ENCODE peak calls at places on chromosomes 2 and 18, in seven cellular contexts. One of them, this sample, is unnamed.

GRCh38 chr18:79590191-79591039 is 89.2 kb upstream of the CTDP1 start:
- DNase-seq in EL: no peak
- DNase-seq in PC-9: no peak
- DNase-seq in HuH-7: no peak
- DNase-seq in NCI-H2029: no peak
- DNase-seq in stimulated activated CD8-positive, alpha-beta memory T cell treated with anti-CD3 and anti-CD28 coated beads, Interleukin-12 subunit alpha, Interleukin-12 subunit beta, amount 100 ng/mL, for 1 hour: no peak
- DNase-seq in T1000: no peak
- DNase-seq in this sample: no peak

GRCh38 chr18:22385718-22386117 is 32.0 kb downstream of the CTAGE1 start:
- DNase-seq in EL: peak; percentile 87
- DNase-seq in PC-9: no peak
- DNase-seq in HuH-7: no peak
- DNase-seq in NCI-H2029: no peak
- DNase-seq in stimulated activated CD8-positive, alpha-beta memory T cell treated with anti-CD3 and anti-CD28 coated beads, Interleukin-12 subunit alpha, Interleukin-12 subunit beta, amount 100 ng/mL, for 1 hour: peak; percentile 9
- DNase-seq in T1000: no peak
- DNase-seq in this sample: no peak

GRCh38 chr2:64524604-64525322 is 635 bp downstream of the AFTPH start:
- DNase-seq in EL: no peak
- DNase-seq in PC-9: no peak
- DNase-seq in HuH-7: peak; percentile 41
- DNase-seq in NCI-H2029: no peak
- DNase-seq in stimulated activated CD8-positive, alpha-beta memory T cell treated with anti-CD3 and anti-CD28 coated beads, Interleukin-12 subunit alpha, Interleukin-12 subunit beta, amount 100 ng/mL, for 1 hour: peak; percentile 7
- DNase-seq in T1000: no peak
- DNase-seq in this sample: peak; percentile 44

GRCh38 chr2:232261776-232262175 is 116.8 kb upstream of the ALPP start:
- DNase-seq in EL: peak; percentile 34
- DNase-seq in PC-9: no peak
- DNase-seq in HuH-7: no peak
- DNase-seq in NCI-H2029: no peak
- DNase-seq in stimulated activated CD8-positive, alpha-beta memory T cell treated with anti-CD3 and anti-CD28 coated beads, Interleukin-12 subunit alpha, Interleukin-12 subunit beta, amount 100 ng/mL, for 1 hour: no peak
- DNase-seq in T1000: no peak
- DNase-seq in this sample: no peak

GRCh38 chr2:128442053-128442751 is 123.5 kb upstream of the HS6ST1 start:
- DNase-seq in EL: no peak
- DNase-seq in PC-9: no peak
- DNase-seq in HuH-7: no peak
- DNase-seq in NCI-H2029: no peak
- DNase-seq in stimulated activated CD8-positive, alpha-beta memory T cell treated with anti-CD3 and anti-CD28 coated beads, Interleukin-12 subunit alpha, Interleukin-12 subunit beta, amount 100 ng/mL, for 1 hour: no peak
- DNase-seq in T1000: no peak
- DNase-seq in this sample: peak; percentile 5

GRCh38 chr2:11629215-11629614 is 40.8 kb downstream of the NTSR2 start:
- DNase-seq in EL: no peak
- DNase-seq in PC-9: no peak
- DNase-seq in HuH-7: no peak
- DNase-seq in NCI-H2029: no peak
- DNase-seq in stimulated activated CD8-positive, alpha-beta memory T cell treated with anti-CD3 and anti-CD28 coated beads, Interleukin-12 subunit alpha, Interleukin-12 subunit beta, amount 100 ng/mL, for 1 hour: no peak
- DNase-seq in T1000: no peak
- DNase-seq in this sample: no peak

GRCh38 chr2:58042486-58042970 is 4.1 kb upstream of the VRK2 start:
- DNase-seq in EL: peak; percentile 79
- DNase-seq in PC-9: peak; percentile 57
- DNase-seq in HuH-7: no peak
- DNase-seq in NCI-H2029: peak; percentile 46
- DNase-seq in stimulated activated CD8-positive, alpha-beta memory T cell treated with anti-CD3 and anti-CD28 coated beads, Interleukin-12 subunit alpha, Interleukin-12 subunit beta, amount 100 ng/mL, for 1 hour: no peak
- DNase-seq in T1000: peak; percentile 53
- DNase-seq in this sample: peak; percentile 87

GRCh38 chr2:128105072-128105471 is 14.1 kb downstream of the UGGT1 start:
- DNase-seq in EL: no peak
- DNase-seq in PC-9: no peak
- DNase-seq in HuH-7: no peak
- DNase-seq in NCI-H2029: no peak
- DNase-seq in stimulated activated CD8-positive, alpha-beta memory T cell treated with anti-CD3 and anti-CD28 coated beads, Interleukin-12 subunit alpha, Interleukin-12 subunit beta, amount 100 ng/mL, for 1 hour: no peak
- DNase-seq in T1000: no peak
- DNase-seq in this sample: no peak

GRCh38 chr2:74507145-74507925 is at the start of gene PCGF1:
- DNase-seq in EL: peak; percentile 97
- DNase-seq in PC-9: peak; percentile 97
- DNase-seq in HuH-7: peak; percentile 93
- DNase-seq in NCI-H2029: peak; percentile 93
- DNase-seq in stimulated activated CD8-positive, alpha-beta memory T cell treated with anti-CD3 and anti-CD28 coated beads, Interleukin-12 subunit alpha, Interleukin-12 subunit beta, amount 100 ng/mL, for 1 hour: peak; percentile 98
- DNase-seq in T1000: peak; percentile 96
- DNase-seq in this sample: peak; percentile 97

GRCh38 chr2:112582314-112582746 is 2.1 kb upstream of the CHCHD5 start:
- DNase-seq in EL: peak; percentile 73
- DNase-seq in PC-9: peak; percentile 20
- DNase-seq in HuH-7: peak; percentile 15
- DNase-seq in NCI-H2029: peak; percentile 59
- DNase-seq in stimulated activated CD8-positive, alpha-beta memory T cell treated with anti-CD3 and anti-CD28 coated beads, Interleukin-12 subunit alpha, Interleukin-12 subunit beta, amount 100 ng/mL, for 1 hour: peak; percentile 14
- DNase-seq in T1000: no peak
- DNase-seq in this sample: peak; percentile 55

GRCh38 chr18:33469699-33470098 is 29.2 kb upstream of the CCDC178 start:
- DNase-seq in EL: no peak
- DNase-seq in PC-9: no peak
- DNase-seq in HuH-7: no peak
- DNase-seq in NCI-H2029: no peak
- DNase-seq in stimulated activated CD8-positive, alpha-beta memory T cell treated with anti-CD3 and anti-CD28 coated beads, Interleukin-12 subunit alpha, Interleukin-12 subunit beta, amount 100 ng/mL, for 1 hour: no peak
- DNase-seq in T1000: no peak
- DNase-seq in this sample: no peak

GRCh38 chr2:71614976-71615768 is 161.8 kb downstream of the DYSF start:
- DNase-seq in EL: no peak
- DNase-seq in PC-9: no peak
- DNase-seq in HuH-7: peak; percentile 51
- DNase-seq in NCI-H2029: no peak
- DNase-seq in stimulated activated CD8-positive, alpha-beta memory T cell treated with anti-CD3 and anti-CD28 coated beads, Interleukin-12 subunit alpha, Interleukin-12 subunit beta, amount 100 ng/mL, for 1 hour: no peak
- DNase-seq in T1000: no peak
- DNase-seq in this sample: no peak

GRCh38 chr2:111952871-111953497 is 54.6 kb downstream of the MERTK start:
- DNase-seq in EL: no peak
- DNase-seq in PC-9: no peak
- DNase-seq in HuH-7: no peak
- DNase-seq in NCI-H2029: no peak
- DNase-seq in stimulated activated CD8-positive, alpha-beta memory T cell treated with anti-CD3 and anti-CD28 coated beads, Interleukin-12 subunit alpha, Interleukin-12 subunit beta, amount 100 ng/mL, for 1 hour: no peak
- DNase-seq in T1000: no peak
- DNase-seq in this sample: no peak

GRCh38 chr2:19299032-19299431 is 59.4 kb downstream of the OSR1 start:
- DNase-seq in EL: no peak
- DNase-seq in PC-9: no peak
- DNase-seq in HuH-7: no peak
- DNase-seq in NCI-H2029: no peak
- DNase-seq in stimulated activated CD8-positive, alpha-beta memory T cell treated with anti-CD3 and anti-CD28 coated beads, Interleukin-12 subunit alpha, Interleukin-12 subunit beta, amount 100 ng/mL, for 1 hour: no peak
- DNase-seq in T1000: no peak
- DNase-seq in this sample: no peak

GRCh38 chr2:225006730-225007129 is 35.5 kb downstream of the DOCK10 start:
- DNase-seq in EL: no peak
- DNase-seq in PC-9: no peak
- DNase-seq in HuH-7: no peak
- DNase-seq in NCI-H2029: no peak
- DNase-seq in stimulated activated CD8-positive, alpha-beta memory T cell treated with anti-CD3 and anti-CD28 coated beads, Interleukin-12 subunit alpha, Interleukin-12 subunit beta, amount 100 ng/mL, for 1 hour: no peak
- DNase-seq in T1000: no peak
- DNase-seq in this sample: no peak

GRCh38 chr2:98175811-98176210 is 88.8 kb downstream of the VWA3B start:
- DNase-seq in EL: no peak
- DNase-seq in PC-9: no peak
- DNase-seq in HuH-7: no peak
- DNase-seq in NCI-H2029: no peak
- DNase-seq in stimulated activated CD8-positive, alpha-beta memory T cell treated with anti-CD3 and anti-CD28 coated beads, Interleukin-12 subunit alpha, Interleukin-12 subunit beta, amount 100 ng/mL, for 1 hour: no peak
- DNase-seq in T1000: no peak
- DNase-seq in this sample: peak; percentile 17

GRCh38 chr18:37289423-37289822 is 276.2 kb downstream of the CELF4 start:
- DNase-seq in EL: no peak
- DNase-seq in PC-9: no peak
- DNase-seq in HuH-7: no peak
- DNase-seq in NCI-H2029: no peak
- DNase-seq in stimulated activated CD8-positive, alpha-beta memory T cell treated with anti-CD3 and anti-CD28 coated beads, Interleukin-12 subunit alpha, Interleukin-12 subunit beta, amount 100 ng/mL, for 1 hour: no peak
- DNase-seq in T1000: no peak
- DNase-seq in this sample: no peak

GRCh38 chr2:227038550-227039189 is 125.3 kb downstream of the COL4A4 start:
- DNase-seq in EL: no peak
- DNase-seq in PC-9: no peak
- DNase-seq in HuH-7: no peak
- DNase-seq in NCI-H2029: no peak
- DNase-seq in stimulated activated CD8-positive, alpha-beta memory T cell treated with anti-CD3 and anti-CD28 coated beads, Interleukin-12 subunit alpha, Interleukin-12 subunit beta, amount 100 ng/mL, for 1 hour: no peak
- DNase-seq in T1000: no peak
- DNase-seq in this sample: peak; percentile 59

GRCh38 chr2:120910069-120910468 is 174.4 kb downstream of the GLI2 start:
- DNase-seq in EL: no peak
- DNase-seq in PC-9: no peak
- DNase-seq in HuH-7: no peak
- DNase-seq in NCI-H2029: no peak
- DNase-seq in stimulated activated CD8-positive, alpha-beta memory T cell treated with anti-CD3 and anti-CD28 coated beads, Interleukin-12 subunit alpha, Interleukin-12 subunit beta, amount 100 ng/mL, for 1 hour: no peak
- DNase-seq in T1000: no peak
- DNase-seq in this sample: no peak

GRCh38 chr2:58289029-58289428 is 47.9 kb upstream of the FANCL start:
- DNase-seq in EL: peak; percentile 39
- DNase-seq in PC-9: no peak
- DNase-seq in HuH-7: no peak
- DNase-seq in NCI-H2029: no peak
- DNase-seq in stimulated activated CD8-positive, alpha-beta memory T cell treated with anti-CD3 and anti-CD28 coated beads, Interleukin-12 subunit alpha, Interleukin-12 subunit beta, amount 100 ng/mL, for 1 hour: no peak
- DNase-seq in T1000: peak; percentile 9
- DNase-seq in this sample: no peak

GRCh38 chr2:41004700-41005099 is 552.8 kb upstream of the SLC8A1 start:
- DNase-seq in EL: no peak
- DNase-seq in PC-9: no peak
- DNase-seq in HuH-7: no peak
- DNase-seq in NCI-H2029: no peak
- DNase-seq in stimulated activated CD8-positive, alpha-beta memory T cell treated with anti-CD3 and anti-CD28 coated beads, Interleukin-12 subunit alpha, Interleukin-12 subunit beta, amount 100 ng/mL, for 1 hour: no peak
- DNase-seq in T1000: no peak
- DNase-seq in this sample: no peak

GRCh38 chr2:171362396-171362795 is 71.4 kb downstream of the METTL8 start:
- DNase-seq in EL: no peak
- DNase-seq in PC-9: no peak
- DNase-seq in HuH-7: no peak
- DNase-seq in NCI-H2029: no peak
- DNase-seq in stimulated activated CD8-positive, alpha-beta memory T cell treated with anti-CD3 and anti-CD28 coated beads, Interleukin-12 subunit alpha, Interleukin-12 subunit beta, amount 100 ng/mL, for 1 hour: no peak
- DNase-seq in T1000: no peak
- DNase-seq in this sample: no peak

GRCh38 chr2:7950035-7950612 is 731.7 kb upstream of the ID2 start:
- DNase-seq in EL: peak; percentile 5
- DNase-seq in PC-9: no peak
- DNase-seq in HuH-7: no peak
- DNase-seq in NCI-H2029: no peak
- DNase-seq in stimulated activated CD8-positive, alpha-beta memory T cell treated with anti-CD3 and anti-CD28 coated beads, Interleukin-12 subunit alpha, Interleukin-12 subunit beta, amount 100 ng/mL, for 1 hour: no peak
- DNase-seq in T1000: no peak
- DNase-seq in this sample: no peak

GRCh38 chr2:142842369-142842768 is 35.1 kb upstream of the KYNU start:
- DNase-seq in EL: no peak
- DNase-seq in PC-9: no peak
- DNase-seq in HuH-7: no peak
- DNase-seq in NCI-H2029: no peak
- DNase-seq in stimulated activated CD8-positive, alpha-beta memory T cell treated with anti-CD3 and anti-CD28 coated beads, Interleukin-12 subunit alpha, Interleukin-12 subunit beta, amount 100 ng/mL, for 1 hour: no peak
- DNase-seq in T1000: no peak
- DNase-seq in this sample: no peak

GRCh38 chr2:200976710-200977109 is 13.2 kb upstream of the ORC2 start:
- DNase-seq in EL: no peak
- DNase-seq in PC-9: no peak
- DNase-seq in HuH-7: no peak
- DNase-seq in NCI-H2029: no peak
- DNase-seq in stimulated activated CD8-positive, alpha-beta memory T cell treated with anti-CD3 and anti-CD28 coated beads, Interleukin-12 subunit alpha, Interleukin-12 subunit beta, amount 100 ng/mL, for 1 hour: no peak
- DNase-seq in T1000: no peak
- DNase-seq in this sample: no peak

GRCh38 chr2:238475034-238475433 is 48.3 kb downstream of the ASB1 start:
- DNase-seq in EL: no peak
- DNase-seq in PC-9: no peak
- DNase-seq in HuH-7: no peak
- DNase-seq in NCI-H2029: no peak
- DNase-seq in stimulated activated CD8-positive, alpha-beta memory T cell treated with anti-CD3 and anti-CD28 coated beads, Interleukin-12 subunit alpha, Interleukin-12 subunit beta, amount 100 ng/mL, for 1 hour: no peak
- DNase-seq in T1000: no peak
- DNase-seq in this sample: no peak

GRCh38 chr2:63652063-63652985 is 63.6 kb downstream of the MDH1 start:
- DNase-seq in EL: no peak
- DNase-seq in PC-9: no peak
- DNase-seq in HuH-7: no peak
- DNase-seq in NCI-H2029: no peak
- DNase-seq in stimulated activated CD8-positive, alpha-beta memory T cell treated with anti-CD3 and anti-CD28 coated beads, Interleukin-12 subunit alpha, Interleukin-12 subunit beta, amount 100 ng/mL, for 1 hour: no peak
- DNase-seq in T1000: no peak
- DNase-seq in this sample: no peak

GRCh38 chr18:51128533-51128932 is 68.9 kb downstream of the MEX3C start:
- DNase-seq in EL: peak; percentile 6
- DNase-seq in PC-9: no peak
- DNase-seq in HuH-7: no peak
- DNase-seq in NCI-H2029: no peak
- DNase-seq in stimulated activated CD8-positive, alpha-beta memory T cell treated with anti-CD3 and anti-CD28 coated beads, Interleukin-12 subunit alpha, Interleukin-12 subunit beta, amount 100 ng/mL, for 1 hour: no peak
- DNase-seq in T1000: no peak
- DNase-seq in this sample: no peak

GRCh38 chr2:3131636-3132326 is 245.8 kb downstream of the EIPR1 start:
- DNase-seq in EL: no peak
- DNase-seq in PC-9: no peak
- DNase-seq in HuH-7: no peak
- DNase-seq in NCI-H2029: no peak
- DNase-seq in stimulated activated CD8-positive, alpha-beta memory T cell treated with anti-CD3 and anti-CD28 coated beads, Interleukin-12 subunit alpha, Interleukin-12 subunit beta, amount 100 ng/mL, for 1 hour: no peak
- DNase-seq in T1000: no peak
- DNase-seq in this sample: no peak

GRCh38 chr2:227414846-227415245 is 27.1 kb upstream of the SCYGR1 start:
- DNase-seq in EL: peak; percentile 45
- DNase-seq in PC-9: peak; percentile 58
- DNase-seq in HuH-7: no peak
- DNase-seq in NCI-H2029: no peak
- DNase-seq in stimulated activated CD8-positive, alpha-beta memory T cell treated with anti-CD3 and anti-CD28 coated beads, Interleukin-12 subunit alpha, Interleukin-12 subunit beta, amount 100 ng/mL, for 1 hour: no peak
- DNase-seq in T1000: no peak
- DNase-seq in this sample: no peak

GRCh38 chr2:215454519-215454918 is 18.7 kb upstream of the FN1 start:
- DNase-seq in EL: peak; percentile 43
- DNase-seq in PC-9: no peak
- DNase-seq in HuH-7: no peak
- DNase-seq in NCI-H2029: peak; percentile 7
- DNase-seq in stimulated activated CD8-positive, alpha-beta memory T cell treated with anti-CD3 and anti-CD28 coated beads, Interleukin-12 subunit alpha, Interleukin-12 subunit beta, amount 100 ng/mL, for 1 hour: no peak
- DNase-seq in T1000: no peak
- DNase-seq in this sample: peak; percentile 37

GRCh38 chr2:105373344-105373781 is 25.5 kb downstream of the FHL2 start:
- DNase-seq in EL: no peak
- DNase-seq in PC-9: no peak
- DNase-seq in HuH-7: no peak
- DNase-seq in NCI-H2029: no peak
- DNase-seq in stimulated activated CD8-positive, alpha-beta memory T cell treated with anti-CD3 and anti-CD28 coated beads, Interleukin-12 subunit alpha, Interleukin-12 subunit beta, amount 100 ng/mL, for 1 hour: no peak
- DNase-seq in T1000: no peak
- DNase-seq in this sample: no peak

GRCh38 chr2:69563021-69563420 is 80.5 kb downstream of the AAK1 start:
- DNase-seq in EL: no peak
- DNase-seq in PC-9: no peak
- DNase-seq in HuH-7: no peak
- DNase-seq in NCI-H2029: no peak
- DNase-seq in stimulated activated CD8-positive, alpha-beta memory T cell treated with anti-CD3 and anti-CD28 coated beads, Interleukin-12 subunit alpha, Interleukin-12 subunit beta, amount 100 ng/mL, for 1 hour: no peak
- DNase-seq in T1000: no peak
- DNase-seq in this sample: peak; percentile 72

GRCh38 chr2:113132622-113133021 is 5.2 kb downstream of the IL1RN start:
- DNase-seq in EL: no peak
- DNase-seq in PC-9: no peak
- DNase-seq in HuH-7: no peak
- DNase-seq in NCI-H2029: no peak
- DNase-seq in stimulated activated CD8-positive, alpha-beta memory T cell treated with anti-CD3 and anti-CD28 coated beads, Interleukin-12 subunit alpha, Interleukin-12 subunit beta, amount 100 ng/mL, for 1 hour: no peak
- DNase-seq in T1000: no peak
- DNase-seq in this sample: no peak

GRCh38 chr18:6239716-6240115 is 175.0 kb downstream of the L3MBTL4 start:
- DNase-seq in EL: no peak
- DNase-seq in PC-9: no peak
- DNase-seq in HuH-7: no peak
- DNase-seq in NCI-H2029: no peak
- DNase-seq in stimulated activated CD8-positive, alpha-beta memory T cell treated with anti-CD3 and anti-CD28 coated beads, Interleukin-12 subunit alpha, Interleukin-12 subunit beta, amount 100 ng/mL, for 1 hour: no peak
- DNase-seq in T1000: no peak
- DNase-seq in this sample: no peak

GRCh38 chr2:79855264-79856006 is 342.6 kb downstream of the CTNNA2 start:
- DNase-seq in EL: peak; percentile 4
- DNase-seq in PC-9: no peak
- DNase-seq in HuH-7: peak; percentile 16
- DNase-seq in NCI-H2029: no peak
- DNase-seq in stimulated activated CD8-positive, alpha-beta memory T cell treated with anti-CD3 and anti-CD28 coated beads, Interleukin-12 subunit alpha, Interleukin-12 subunit beta, amount 100 ng/mL, for 1 hour: no peak
- DNase-seq in T1000: no peak
- DNase-seq in this sample: peak; percentile 64

GRCh38 chr2:39547811-39548719 is 111.0 kb upstream of the MAP4K3 start:
- DNase-seq in EL: peak; percentile 94
- DNase-seq in PC-9: peak; percentile 74
- DNase-seq in HuH-7: no peak
- DNase-seq in NCI-H2029: no peak
- DNase-seq in stimulated activated CD8-positive, alpha-beta memory T cell treated with anti-CD3 and anti-CD28 coated beads, Interleukin-12 subunit alpha, Interleukin-12 subunit beta, amount 100 ng/mL, for 1 hour: no peak
- DNase-seq in T1000: peak; percentile 65
- DNase-seq in this sample: no peak

GRCh38 chr2:191719261-191719660 is 41.3 kb downstream of the NABP1 start:
- DNase-seq in EL: no peak
- DNase-seq in PC-9: no peak
- DNase-seq in HuH-7: no peak
- DNase-seq in NCI-H2029: no peak
- DNase-seq in stimulated activated CD8-positive, alpha-beta memory T cell treated with anti-CD3 and anti-CD28 coated beads, Interleukin-12 subunit alpha, Interleukin-12 subunit beta, amount 100 ng/mL, for 1 hour: no peak
- DNase-seq in T1000: no peak
- DNase-seq in this sample: peak; percentile 1